ENCODE peak calls at places on chromosomes 16 and 17, in six cellular contexts. One of them, this sample, is unnamed.

GRCh38 chr17:75707096-75707720 is 14.1 kb upstream of the ITGB4 start:
- DNase-seq in activated T-cell treated with anti-CD3 and anti-CD28 coated beads for 1 hour: no peak
- DNase-seq in kidney: peak; percentile 86
- DNase-seq in GM03348: no peak
- DNase-seq in skeletal muscle cell: no peak
- DNase-seq in HS-27A: no peak
- DNase-seq in this sample: no peak

GRCh38 chr17:55795098-55795497 is 44.2 kb downstream of the PCTP start:
- DNase-seq in activated T-cell treated with anti-CD3 and anti-CD28 coated beads for 1 hour: no peak
- DNase-seq in kidney: no peak
- DNase-seq in GM03348: no peak
- DNase-seq in skeletal muscle cell: no peak
- DNase-seq in HS-27A: no peak
- DNase-seq in this sample: no peak

GRCh38 chr17:1180958-1181768 is 1.4 kb upstream of the ABR start:
- DNase-seq in activated T-cell treated with anti-CD3 and anti-CD28 coated beads for 1 hour: no peak
- DNase-seq in kidney: no peak
- DNase-seq in GM03348: no peak
- DNase-seq in skeletal muscle cell: no peak
- DNase-seq in HS-27A: no peak
- DNase-seq in this sample: no peak

GRCh38 chr16:30761427-30761927 is 385 bp downstream of the CFAP119 start:
- DNase-seq in activated T-cell treated with anti-CD3 and anti-CD28 coated beads for 1 hour: peak; percentile 16
- DNase-seq in kidney: peak; percentile 78
- DNase-seq in GM03348: peak; percentile 27
- DNase-seq in skeletal muscle cell: no peak
- DNase-seq in HS-27A: no peak
- DNase-seq in this sample: peak; percentile 23

GRCh38 chr17:50599606-50600005 is 35.1 kb upstream of the ABCC3 start:
- DNase-seq in activated T-cell treated with anti-CD3 and anti-CD28 coated beads for 1 hour: no peak
- DNase-seq in kidney: no peak
- DNase-seq in GM03348: no peak
- DNase-seq in skeletal muscle cell: no peak
- DNase-seq in HS-27A: no peak
- DNase-seq in this sample: no peak

GRCh38 chr17:72119963-72120877 is 600 bp upstream of the SOX9 start:
- DNase-seq in activated T-cell treated with anti-CD3 and anti-CD28 coated beads for 1 hour: no peak
- DNase-seq in kidney: peak; percentile 81
- DNase-seq in GM03348: peak; percentile 52
- DNase-seq in skeletal muscle cell: no peak
- DNase-seq in HS-27A: no peak
- DNase-seq in this sample: no peak

GRCh38 chr17:57187391-57187790 is 68.9 kb upstream of the MSI2 start:
- DNase-seq in activated T-cell treated with anti-CD3 and anti-CD28 coated beads for 1 hour: no peak
- DNase-seq in kidney: no peak
- DNase-seq in GM03348: no peak
- DNase-seq in skeletal muscle cell: no peak
- DNase-seq in HS-27A: no peak
- DNase-seq in this sample: no peak

GRCh38 chr16:12229759-12230594 is 253.4 kb downstream of the SNX29 start:
- DNase-seq in activated T-cell treated with anti-CD3 and anti-CD28 coated beads for 1 hour: no peak
- DNase-seq in kidney: no peak
- DNase-seq in GM03348: peak; percentile 43
- DNase-seq in skeletal muscle cell: no peak
- DNase-seq in HS-27A: no peak
- DNase-seq in this sample: no peak

GRCh38 chr17:74339537-74340195 is 13.6 kb downstream of the KIF19 start:
- DNase-seq in activated T-cell treated with anti-CD3 and anti-CD28 coated beads for 1 hour: no peak
- DNase-seq in kidney: no peak
- DNase-seq in GM03348: no peak
- DNase-seq in skeletal muscle cell: no peak
- DNase-seq in HS-27A: no peak
- DNase-seq in this sample: no peak

GRCh38 chr16:30084816-30085159 is 6.9 kb downstream of the TBX6 start:
- DNase-seq in activated T-cell treated with anti-CD3 and anti-CD28 coated beads for 1 hour: no peak
- DNase-seq in kidney: peak; percentile 94
- DNase-seq in GM03348: peak; percentile 40
- DNase-seq in skeletal muscle cell: no peak
- DNase-seq in HS-27A: no peak
- DNase-seq in this sample: no peak

GRCh38 chr17:7042507-7043194 is 1.2 kb downstream of the SLC16A11 start:
- DNase-seq in activated T-cell treated with anti-CD3 and anti-CD28 coated beads for 1 hour: no peak
- DNase-seq in kidney: no peak
- DNase-seq in GM03348: peak; percentile 38
- DNase-seq in skeletal muscle cell: no peak
- DNase-seq in HS-27A: no peak
- DNase-seq in this sample: no peak

GRCh38 chr16:75053791-75054555 is 55.1 kb downstream of the ZNRF1 start:
- DNase-seq in activated T-cell treated with anti-CD3 and anti-CD28 coated beads for 1 hour: no peak
- DNase-seq in kidney: peak; percentile 78
- DNase-seq in GM03348: no peak
- DNase-seq in skeletal muscle cell: no peak
- DNase-seq in HS-27A: no peak
- DNase-seq in this sample: no peak

GRCh38 chr17:40724656-40725055 is 21.1 kb upstream of the KRT24 start:
- DNase-seq in activated T-cell treated with anti-CD3 and anti-CD28 coated beads for 1 hour: no peak
- DNase-seq in kidney: no peak
- DNase-seq in GM03348: no peak
- DNase-seq in skeletal muscle cell: no peak
- DNase-seq in HS-27A: no peak
- DNase-seq in this sample: no peak

GRCh38 chr17:74823176-74823495 is 36.5 kb downstream of the GRIN2C start:
- DNase-seq in activated T-cell treated with anti-CD3 and anti-CD28 coated beads for 1 hour: no peak
- DNase-seq in kidney: no peak
- DNase-seq in GM03348: no peak
- DNase-seq in skeletal muscle cell: no peak
- DNase-seq in HS-27A: no peak
- DNase-seq in this sample: no peak

GRCh38 chr16:54444851-54445523 is 158.4 kb upstream of the IRX3 start:
- DNase-seq in activated T-cell treated with anti-CD3 and anti-CD28 coated beads for 1 hour: no peak
- DNase-seq in kidney: no peak
- DNase-seq in GM03348: no peak
- DNase-seq in skeletal muscle cell: no peak
- DNase-seq in HS-27A: no peak
- DNase-seq in this sample: no peak

GRCh38 chr16:68069511-68070248 is 15.5 kb upstream of the NFATC3 start:
- DNase-seq in activated T-cell treated with anti-CD3 and anti-CD28 coated beads for 1 hour: no peak
- DNase-seq in kidney: peak; percentile 84
- DNase-seq in GM03348: no peak
- DNase-seq in skeletal muscle cell: no peak
- DNase-seq in HS-27A: no peak
- DNase-seq in this sample: peak; percentile 29

GRCh38 chr17:7383742-7384488 is 3.0 kb downstream of the TNK1 start:
- DNase-seq in activated T-cell treated with anti-CD3 and anti-CD28 coated beads for 1 hour: peak; percentile 67
- DNase-seq in kidney: peak; percentile 82
- DNase-seq in GM03348: peak; percentile 66
- DNase-seq in skeletal muscle cell: no peak
- DNase-seq in HS-27A: no peak
- DNase-seq in this sample: peak; percentile 70

GRCh38 chr16:1470543-1471251 is 4.1 kb downstream of the CLCN7 start:
- DNase-seq in activated T-cell treated with anti-CD3 and anti-CD28 coated beads for 1 hour: no peak
- DNase-seq in kidney: no peak
- DNase-seq in GM03348: no peak
- DNase-seq in skeletal muscle cell: no peak
- DNase-seq in HS-27A: no peak
- DNase-seq in this sample: no peak

GRCh38 chr17:915416-916201 is 64.0 kb downstream of the NXN start:
- DNase-seq in activated T-cell treated with anti-CD3 and anti-CD28 coated beads for 1 hour: no peak
- DNase-seq in kidney: no peak
- DNase-seq in GM03348: no peak
- DNase-seq in skeletal muscle cell: no peak
- DNase-seq in HS-27A: no peak
- DNase-seq in this sample: no peak

GRCh38 chr16:25135239-25135878 is 23.8 kb downstream of the LCMT1 start:
- DNase-seq in activated T-cell treated with anti-CD3 and anti-CD28 coated beads for 1 hour: no peak
- DNase-seq in kidney: no peak
- DNase-seq in GM03348: peak; percentile 24
- DNase-seq in skeletal muscle cell: peak; percentile 12
- DNase-seq in HS-27A: no peak
- DNase-seq in this sample: no peak

GRCh38 chr16:28538733-28539596 is at the start of gene NUPR1:
- DNase-seq in activated T-cell treated with anti-CD3 and anti-CD28 coated beads for 1 hour: no peak
- DNase-seq in kidney: peak; percentile 95
- DNase-seq in GM03348: peak; percentile 98
- DNase-seq in skeletal muscle cell: peak; percentile 88
- DNase-seq in HS-27A: peak; percentile 65
- DNase-seq in this sample: no peak

GRCh38 chr17:66302761-66303626 is 581 bp downstream of the PRKCA start:
- DNase-seq in activated T-cell treated with anti-CD3 and anti-CD28 coated beads for 1 hour: peak; percentile 27
- DNase-seq in kidney: peak; percentile 87
- DNase-seq in GM03348: peak; percentile 68
- DNase-seq in skeletal muscle cell: no peak
- DNase-seq in HS-27A: no peak
- DNase-seq in this sample: peak; percentile 45

GRCh38 chr17:1644493-1645206 is 882 bp downstream of the SCARF1 start:
- DNase-seq in activated T-cell treated with anti-CD3 and anti-CD28 coated beads for 1 hour: no peak
- DNase-seq in kidney: no peak
- DNase-seq in GM03348: no peak
- DNase-seq in skeletal muscle cell: no peak
- DNase-seq in HS-27A: no peak
- DNase-seq in this sample: no peak